ENCODE peak calls at places on chromosome 9, in nine cellular contexts. L, O, J, P, H, V, Z, S and U are unnamed samples.

GRCh38 chr9:83355024-83355444 is 183.2 kb downstream of the FRMD3 start:
- DNase-seq in L (no peak), O (no peak), J (no peak), P (peak), H (peak), V (no peak), Z (no peak), S (peak), U (no peak)

GRCh38 chr9:96256800-96257199 is 45.2 kb downstream of the HSD17B3 start:
- DNase-seq in L (no peak), O (no peak), J (no peak), P (no peak), H (no peak), V (no peak), Z (peak), S (no peak), U (peak)

GRCh38 chr9:121823451-121824169 is 172.2 kb downstream of the DAB2IP start:
- DNase-seq in L (no peak), O (no peak), J (no peak), P (no peak), H (no peak), V (no peak), Z (no peak), S (no peak), U (no peak)

GRCh38 chr9:129900263-129901041 is 65.2 kb downstream of the USP20 start:
- DNase-seq in L (no peak), O (no peak), J (no peak), P (no peak), H (no peak), V (no peak), Z (no peak), S (no peak), U (no peak)

GRCh38 chr9:95840096-95840495 is 35.4 kb upstream of the ERCC6L2 start:
- DNase-seq in L (no peak), O (no peak), J (no peak), P (no peak), H (no peak), V (no peak), Z (no peak), S (no peak), U (no peak)

GRCh38 chr9:88143179-88143578 is 4.9 kb upstream of the SPATA31C2 start:
- DNase-seq in L (no peak), O (no peak), J (no peak), P (no peak), H (no peak), V (no peak), Z (no peak), S (no peak), U (no peak)

GRCh38 chr9:116312221-116312620 is 158.6 kb downstream of the PAPPA start:
- DNase-seq in L (no peak), O (no peak), J (no peak), P (no peak), H (no peak), V (no peak), Z (no peak), S (no peak), U (no peak)

GRCh38 chr9:706606-707451 is 134.7 kb upstream of the DMRT1 start:
- DNase-seq in L (peak), O (peak), J (no peak), P (peak), H (peak), V (no peak), Z (no peak), S (peak), U (no peak)

GRCh38 chr9:128733256-128733655 is 9.3 kb upstream of the ZDHHC12 start:
- DNase-seq in L (peak), O (no peak), J (peak), P (peak), H (peak), V (no peak), Z (peak), S (peak), U (no peak)

GRCh38 chr9:138007566-138008080 is 130.0 kb downstream of the CACNA1B start:
- DNase-seq in L (no peak), O (no peak), J (no peak), P (no peak), H (no peak), V (no peak), Z (no peak), S (no peak), U (no peak)

GRCh38 chr9:72048850-72049249 is 11.6 kb downstream of the C9orf57 start:
- DNase-seq in L (no peak), O (no peak), J (no peak), P (no peak), H (no peak), V (no peak), Z (no peak), S (no peak), U (no peak)

GRCh38 chr9:14323083-14323968 is 9.4 kb upstream of the NFIB start:
- DNase-seq in L (no peak), O (no peak), J (peak), P (peak), H (no peak), V (no peak), Z (no peak), S (no peak), U (no peak)

GRCh38 chr9:130846487-130847305 is 11.6 kb downstream of the ABL1 start:
- DNase-seq in L (no peak), O (no peak), J (no peak), P (peak), H (peak), V (no peak), Z (no peak), S (peak), U (no peak)

GRCh38 chr9:129962889-129963703 is 79.9 kb downstream of the FNBP1 start:
- DNase-seq in L (no peak), O (peak), J (no peak), P (peak), H (peak), V (peak), Z (no peak), S (peak), U (peak)

GRCh38 chr9:115972362-115972761 is 181.2 kb upstream of the PAPPA start:
- DNase-seq in L (no peak), O (no peak), J (no peak), P (no peak), H (no peak), V (no peak), Z (no peak), S (no peak), U (no peak)

GRCh38 chr9:32970554-32970953 is 30.9 kb downstream of the APTX start:
- DNase-seq in L (no peak), O (no peak), J (no peak), P (no peak), H (no peak), V (no peak), Z (no peak), S (no peak), U (no peak)

GRCh38 chr9:97480749-97481148 is 20.7 kb upstream of the TMOD1 start:
- DNase-seq in L (no peak), O (no peak), J (no peak), P (peak), H (no peak), V (no peak), Z (no peak), S (no peak), U (no peak)

GRCh38 chr9:137602661-137603060 is 2.8 kb upstream of the ARRDC1 start:
- DNase-seq in L (no peak), O (no peak), J (no peak), P (no peak), H (no peak), V (no peak), Z (no peak), S (no peak), U (no peak)

GRCh38 chr9:98892296-98892695 is 51.4 kb upstream of the COL15A1 start:
- DNase-seq in L (no peak), O (no peak), J (no peak), P (no peak), H (no peak), V (no peak), Z (no peak), S (no peak), U (no peak)

GRCh38 chr9:99966720-99967119 is 60.3 kb downstream of the STX17 start:
- DNase-seq in L (peak), O (no peak), J (no peak), P (no peak), H (no peak), V (no peak), Z (peak), S (no peak), U (no peak)